ENCODE peak calls at places on chromosomes 7 and 10, in four cellular contexts. N is AG04450, S is IMR-90, J is OCI-LY7. M is an unnamed sample.

GRCh38 chr7:31744294-31744874 is 57.4 kb downstream of the PPP1R17 start:
- DNase-seq in N (peak; percentile 36), S (peak; percentile 73), J (peak; percentile 60), M (no peak)

GRCh38 chr10:65518379-65518778 is 1407.5 kb upstream of the LRRTM3 start:
- DNase-seq in N (no peak), S (no peak), J (no peak), M (no peak)

GRCh38 chr7:105935250-105935649 is 27.8 kb upstream of the CDHR3 start:
- DNase-seq in N (no peak), S (no peak), J (no peak), M (no peak)

GRCh38 chr7:132072165-132072564 is 504.1 kb downstream of the PLXNA4 start:
- DNase-seq in N (no peak), S (no peak), J (no peak), M (no peak)

GRCh38 chr7:44386139-44386913 is 60.9 kb upstream of the CAMK2B start:
- DNase-seq in N (no peak), S (peak; percentile 24), J (no peak), M (no peak)

GRCh38 chr7:41886257-41886905 is 183.5 kb upstream of the INHBA start:
- DNase-seq in N (peak; percentile 66), S (peak; percentile 95), J (no peak), M (no peak)

GRCh38 chr7:135744938-135745701 is 3.5 kb downstream of the FAM180A start:
- DNase-seq in N (peak; percentile 29), S (peak; percentile 86), J (no peak), M (no peak)

GRCh38 chr10:96043895-96044580 is 655 bp downstream of the CCNJ start:
- DNase-seq in N (no peak), S (peak; percentile 45), J (peak; percentile 75), M (peak; percentile 74)

GRCh38 chr7:136016649-136017395 is 39.7 kb upstream of the MTPN start:
- DNase-seq in N (no peak), S (no peak), J (no peak), M (no peak)

GRCh38 chr10:978826-979421 is 9.3 kb upstream of the GTPBP4 start:
- DNase-seq in N (no peak), S (no peak), J (no peak), M (no peak)

GRCh38 chr10:121935702-121936101 is 7.9 kb upstream of the ATE1 start:
- DNase-seq in N (no peak), S (no peak), J (no peak), M (no peak)

GRCh38 chr10:61795551-61795950 is 105.9 kb upstream of the ARID5B start:
- DNase-seq in N (no peak), S (no peak), J (no peak), M (no peak)

GRCh38 chr7:34385385-34385784 is 272.6 kb upstream of the NPSR1 start:
- DNase-seq in N (no peak), S (no peak), J (no peak), M (no peak)

GRCh38 chr7:102072636-102073209 is 213.9 kb upstream of the SH2B2 start:
- DNase-seq in N (no peak), S (peak; percentile 12), J (no peak), M (no peak)

GRCh38 chr7:41238851-41239331 is 464.0 kb downstream of the INHBA start:
- DNase-seq in N (no peak), S (peak; percentile 47), J (no peak), M (no peak)

GRCh38 chr7:99037327-99037940 is 106.5 kb downstream of the SMURF1 start:
- DNase-seq in N (no peak), S (no peak), J (no peak), M (no peak)

GRCh38 chr10:75115137-75115536 is 3.7 kb downstream of the SAMD8 start:
- DNase-seq in N (no peak), S (peak; percentile 43), J (no peak), M (no peak)

GRCh38 chr7:157886711-157887110 is 549.9 kb downstream of the DNAJB6 start:
- DNase-seq in N (no peak), S (no peak), J (no peak), M (no peak)

GRCh38 chr7:22452142-22452763 is 47.7 kb downstream of the STEAP1B start:
- DNase-seq in N (no peak), S (no peak), J (peak; percentile 86), M (peak; percentile 43)

GRCh38 chr10:70931168-70931805 is 42.9 kb upstream of the PCBD1 start:
- DNase-seq in N (no peak), S (peak; percentile 37), J (no peak), M (no peak)

GRCh38 chr10:113126506-113127192 is 176.6 kb downstream of the TCF7L2 start:
- DNase-seq in N (peak; percentile 27), S (peak; percentile 76), J (no peak), M (peak; percentile 34)

GRCh38 chr7:71186535-71186934 is 54.6 kb downstream of the GALNT17 start:
- DNase-seq in N (no peak), S (no peak), J (no peak), M (no peak)

GRCh38 chr10:73167557-73168485 is at the start of the genes ECD and FAM149B1:
- DNase-seq in N (peak; percentile 71), S (peak; percentile 94), J (peak; percentile 94), M (peak; percentile 90)
- TF ChIP-seq CTCF in N (no peak), S (no peak), J (peak; percentile 35), M (peak; percentile 17)

GRCh38 chr10:20682782-20683181 is 214.3 kb downstream of the NEBL start:
- DNase-seq in N (no peak), S (no peak), J (no peak), M (no peak)
- H3K4me3 ChIP-seq in N (no peak overlapping the region), S (no peak overlapping the region), J (no peak overlapping the region), M (no peak overlapping the region)

DNA sequence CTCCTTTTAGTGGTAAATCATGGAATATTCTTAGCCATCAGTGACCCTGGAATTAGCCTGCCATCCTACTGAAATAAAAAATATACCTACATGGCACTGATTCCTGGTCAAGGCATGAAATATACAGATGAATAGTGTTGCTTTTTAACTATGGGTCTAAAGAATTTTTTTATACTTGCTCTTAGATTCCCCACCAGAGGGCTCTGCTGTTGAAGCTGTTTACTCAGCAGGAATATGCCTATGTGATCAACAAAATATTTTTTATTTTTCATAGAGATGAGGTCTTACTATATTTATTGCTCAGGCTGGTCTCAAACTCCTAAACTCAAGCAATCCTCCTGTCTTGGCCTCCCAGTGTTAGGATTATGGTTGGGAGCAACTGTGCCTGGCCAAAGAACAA is 13.5 kb downstream of the ZC3HC1 start:
- DNase-seq in N (no peak), S (peak; percentile 20), J (peak; percentile 12), M (no peak)
- TF ChIP-seq CTCF in N (peak; percentile 57), S (peak; percentile 41), J (peak; percentile 70), M (peak; percentile 28)

GRCh38 chr7:97471491-97471890 is 260.4 kb upstream of the TAC1 start:
- DNase-seq in N (no peak), S (no peak), J (no peak), M (no peak)
- H3K4me3 ChIP-seq in N (no peak overlapping the region), S (no peak overlapping the region), J (no peak overlapping the region), M (no peak overlapping the region)

GRCh38 chr7:92134271-92135099 is at the start of gene CYP51A1:
- DNase-seq in N (peak; percentile 72), S (peak; percentile 86), J (peak; percentile 94), M (peak; percentile 96)

GRCh38 chr7:92133737-92134270 is 473 bp downstream of the CYP51A1 start:
- DNase-seq in N (peak; percentile 36), S (peak; percentile 61), J (peak; percentile 82), M (peak; percentile 82)

GRCh38 chr7:92135100-92135429 is 788 bp upstream of the CYP51A1 start:
- DNase-seq in N (no peak), S (no peak), J (peak; percentile 33), M (no peak)

GRCh38 chr7:92135490-92135889 is 1.2 kb upstream of the CYP51A1 start:
- DNase-seq in N (no peak), S (no peak), J (peak; percentile 5), M (no peak)

GRCh38 chr7:92137531-92137930 is 3.3 kb upstream of the CYP51A1 start:
- DNase-seq in N (no peak), S (no peak), J (no peak), M (no peak)
- TF ChIP-seq CTCF in N (no peak), S (no peak), J (no peak), M (no peak)

DNA sequence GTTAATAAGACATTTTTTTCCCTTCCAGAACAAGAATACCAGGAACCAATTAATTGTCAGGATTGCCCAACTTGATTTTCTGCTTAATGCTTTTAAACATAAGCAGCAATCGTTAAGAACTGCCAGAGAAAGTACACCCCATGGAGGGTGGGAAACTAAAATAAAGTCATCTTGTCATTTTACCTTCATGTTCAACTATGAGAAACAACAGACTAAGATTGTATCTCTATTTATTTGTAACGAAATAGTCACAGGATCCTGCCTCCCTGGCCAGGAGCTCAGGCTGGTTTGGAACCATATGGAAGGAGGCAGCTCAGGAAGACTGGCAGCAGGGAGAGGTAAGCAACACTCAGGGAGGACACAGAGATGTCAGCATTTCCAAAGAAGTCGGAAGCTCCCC is 129.6 kb downstream of the TNS3 start:
- DNase-seq in N (no peak), S (no peak), J (no peak), M (no peak)
- H3K4me3 ChIP-seq in N (no peak overlapping the region), S (no peak overlapping the region), J (no peak overlapping the region), M (no peak overlapping the region)